ENCODE peak calls at places on chromosomes 7 and 10, in eight cellular contexts. K is fibroblast of pulmonary artery, P is MCF 10A, O is astrocyte, C is B cell, V is mucosa of gallbladder, Q is NCI-H82, Y is cerebellum. L is an unnamed sample.

GRCh38 chr7:77484785-77485184 is 52.3 kb upstream of the PTPN12 start:
- DNase-seq in K (no peak), P (no peak), O (no peak), C (no peak), V (no peak), Q (no peak), Y (no peak), L (no peak)

GRCh38 chr10:42980553-42981357 is 96.1 kb upstream of the RET start:
- DNase-seq in K (no peak), P (no peak), O (no peak), C (no peak), V (no peak), Q (no peak), Y (no peak), L (no peak)

GRCh38 chr10:71735709-71736569 is 16.4 kb upstream of the C10orf105 start:
- DNase-seq in K (no peak), P (peak), O (no peak), C (peak), V (no peak), Q (no peak), Y (no peak), L (no peak)

GRCh38 chr10:59285073-59285472 is 77.3 kb downstream of the FAM13C start:
- DNase-seq in K (no peak), P (no peak), O (no peak), C (no peak), V (no peak), Q (no peak), Y (no peak), L (no peak)

GRCh38 chr10:86635402-86635801 is 18.9 kb upstream of the OPN4 start:
- DNase-seq in K (peak), P (no peak), O (peak), C (no peak), V (no peak), Q (no peak), Y (no peak), L (peak)

GRCh38 chr7:15515201-15515777 is 46.5 kb downstream of the AGMO start:
- DNase-seq in K (peak), P (no peak), O (peak), C (no peak), V (no peak), Q (peak), Y (no peak), L (no peak)

GRCh38 chr10:35898722-35899485 is 256.8 kb upstream of the FZD8 start:
- DNase-seq in K (no peak), P (no peak), O (no peak), C (no peak), V (no peak), Q (no peak), Y (peak), L (no peak)

GRCh38 chr7:145088111-145088745 is 252.4 kb upstream of the TPK1 start:
- DNase-seq in K (no peak), P (no peak), O (no peak), C (no peak), V (no peak), Q (no peak), Y (no peak), L (no peak)

GRCh38 chr7:138520742-138521141 is 60.7 kb downstream of the TRIM24 start:
- DNase-seq in K (no peak), P (no peak), O (no peak), C (no peak), V (no peak), Q (no peak), Y (no peak), L (no peak)

GRCh38 chr10:52940921-52941320 is 168.3 kb upstream of the MBL2 start:
- DNase-seq in K (no peak), P (no peak), O (no peak), C (no peak), V (no peak), Q (peak), Y (no peak), L (no peak)

GRCh38 chr10:116385994-116386809 is 41.4 kb upstream of the PNLIPRP3 start:
- DNase-seq in K (peak), P (peak), O (peak), C (no peak), V (no peak), Q (peak), Y (peak), L (peak)

GRCh38 chr10:102476466-102477141 is 25.3 kb upstream of the C10orf95 start:
- DNase-seq in K (no peak), P (no peak), O (no peak), C (no peak), V (no peak), Q (no peak), Y (peak), L (no peak)

GRCh38 chr10:44873156-44873555 is 38.0 kb upstream of the TMEM72 start:
- DNase-seq in K (peak), P (no peak), O (no peak), C (no peak), V (no peak), Q (no peak), Y (no peak), L (no peak)

GRCh38 chr7:21256310-21256877 is 171.5 kb upstream of the SP4 start:
- DNase-seq in K (peak), P (peak), O (peak), C (no peak), V (peak), Q (peak), Y (peak), L (no peak)

GRCh38 chr7:55572378-55573233 is at the start of gene VOPP1:
- DNase-seq in K (peak), P (peak), O (peak), C (peak), V (peak), Q (peak), Y (peak), L (peak)

GRCh38 chr10:3567291-3567963 is 217.6 kb downstream of the KLF6 start:
- DNase-seq in K (no peak), P (no peak), O (no peak), C (no peak), V (no peak), Q (no peak), Y (no peak), L (no peak)

GRCh38 chr7:76380623-76380966 is 21.8 kb upstream of the YWHAG start:
- DNase-seq in K (no peak), P (no peak), O (no peak), C (no peak), V (no peak), Q (no peak), Y (no peak), L (no peak)

GRCh38 chr7:24005517-24005916 is 278.5 kb upstream of the NPY start:
- DNase-seq in K (no peak), P (no peak), O (no peak), C (no peak), V (no peak), Q (no peak), Y (no peak), L (no peak)

GRCh38 chr7:86958380-86958779 is 101.1 kb downstream of the ELAPOR2 start:
- DNase-seq in K (no peak), P (no peak), O (no peak), C (no peak), V (peak), Q (no peak), Y (no peak), L (no peak)

GRCh38 chr10:75612904-75613684 is 181.7 kb downstream of the LRMDA start:
- DNase-seq in K (peak), P (no peak), O (peak), C (no peak), V (peak), Q (no peak), Y (no peak), L (no peak)

GRCh38 chr7:40673285-40673684 is 538.5 kb downstream of the SUGCT start:
- DNase-seq in K (peak), P (peak), O (peak), C (no peak), V (no peak), Q (no peak), Y (no peak), L (peak)

GRCh38 chr7:48742046-48742445 is 182.3 kb upstream of the CDC14C start:
- DNase-seq in K (no peak), P (no peak), O (no peak), C (no peak), V (no peak), Q (no peak), Y (no peak), L (no peak)

GRCh38 chr10:71746344-71747037 is 26.8 kb downstream of the VSIR start:
- DNase-seq in K (no peak), P (no peak), O (no peak), C (no peak), V (peak), Q (peak), Y (no peak), L (no peak)

GRCh38 chr7:38632411-38632810 is 1.2 kb upstream of the AMPH start:
- DNase-seq in K (no peak), P (no peak), O (no peak), C (no peak), V (no peak), Q (no peak), Y (no peak), L (no peak)

GRCh38 chr7:2643386-2644229 is 11.8 kb downstream of the TTYH3 start:
- DNase-seq in K (no peak), P (no peak), O (no peak), C (no peak), V (no peak), Q (no peak), Y (no peak), L (no peak)

GRCh38 chr7:20189852-20190251 is 27.3 kb downstream of the MACC1 start:
- DNase-seq in K (no peak), P (no peak), O (no peak), C (no peak), V (no peak), Q (no peak), Y (no peak), L (no peak)

GRCh38 chr10:101215397-101216206 is 13.7 kb downstream of the LBX1 start:
- DNase-seq in K (no peak), P (no peak), O (no peak), C (no peak), V (no peak), Q (no peak), Y (no peak), L (no peak)

GRCh38 chr7:8817448-8818036 is 384.1 kb downstream of the NXPH1 start:
- DNase-seq in K (no peak), P (no peak), O (no peak), C (no peak), V (no peak), Q (peak), Y (no peak), L (no peak)

GRCh38 chr7:154927624-154928125 is 75.2 kb downstream of the PAXIP1 start:
- DNase-seq in K (peak), P (peak), O (peak), C (peak), V (peak), Q (peak), Y (peak), L (peak)

GRCh38 chr10:100575781-100576635 is 40.3 kb downstream of the HIF1AN start:
- DNase-seq in K (no peak), P (no peak), O (no peak), C (no peak), V (no peak), Q (no peak), Y (no peak), L (no peak)

GRCh38 chr10:133255323-133255722 is 17.7 kb downstream of the VENTX start:
- DNase-seq in K (no peak), P (no peak), O (no peak), C (no peak), V (no peak), Q (no peak), Y (no peak), L (no peak)